ENCODE peak calls at places on chromosome X, in ten cellular contexts. V, T, H, D, K, I, Y, M, R and U are unnamed samples.

GRCh38 chrX:13110427-13111324 is 66.3 kb upstream of the FAM9C start:
- DNase-seq in Y (peak; percentile 96), D (peak; percentile 51), H (peak; percentile 83), M (peak; percentile 77), V (peak; percentile 86), T (no peak), R (peak; percentile 48), K (no peak), I (no peak), U (no peak)

GRCh38 chrX:37818031-37818430 is 29.3 kb downstream of the DYNLT3 start:
- DNase-seq in H (no peak), T (no peak), I (no peak), K (no peak), V (no peak), M (no peak), D (no peak), R (no peak), Y (no peak), U (no peak)

GRCh38 chrX:44873415-44874270 is 655 bp downstream of the KDM6A start:
- DNase-seq in V (peak; percentile 92), M (no peak), D (peak; percentile 15), R (peak; percentile 63), K (peak; percentile 55), H (peak; percentile 65), T (peak; percentile 31), I (peak; percentile 80), Y (peak; percentile 50), U (peak; percentile 61)

GRCh38 chrX:8254386-8254785 is 83.3 kb upstream of the VCX2 start:
- DNase-seq in R (no peak), M (no peak), V (no peak), D (no peak), Y (no peak), T (no peak), H (no peak), K (no peak), I (no peak), U (no peak)

GRCh38 chrX:68710870-68711576 is 63.6 kb downstream of the STARD8 start:
- DNase-seq in I (no peak), Y (peak; percentile 58), V (no peak), M (no peak), R (peak; percentile 8), D (no peak), K (no peak), T (peak; percentile 38), H (no peak), U (peak; percentile 61)

GRCh38 chrX:39955621-39956020 is 142.1 kb downstream of the BCOR start:
- DNase-seq in Y (peak; percentile 19), D (no peak), K (no peak), M (no peak), V (no peak), T (no peak), I (no peak), H (no peak), R (peak; percentile 25), U (no peak)

GRCh38 chrX:153669174-153669890 is 4.3 kb downstream of the PNCK start:
- DNase-seq in H (no peak), T (peak; percentile 68), D (no peak), I (no peak), R (peak; percentile 28), K (no peak), V (peak; percentile 73), M (no peak), Y (peak; percentile 23), U (no peak)

GRCh38 chrX:41491267-41492004 is 44.3 kb downstream of the NYX start:
- DNase-seq in T (no peak), H (no peak), V (no peak), K (no peak), M (peak; percentile 70), I (no peak), D (no peak), Y (peak; percentile 91), R (no peak), U (peak; percentile 58)

GRCh38 chrX:55818673-55819375 is 101.3 kb downstream of the RRAGB start:
- DNase-seq in M (no peak), I (no peak), R (no peak), V (peak; percentile 29), K (no peak), Y (no peak), D (no peak), H (no peak), T (no peak), U (no peak)

GRCh38 chrX:18220786-18221185 is at the start of gene BEND2:
- DNase-seq in T (no peak), K (no peak), R (no peak), M (no peak), D (no peak), V (no peak), I (no peak), Y (no peak), H (no peak), U (no peak)

GRCh38 chrX:101078716-101079115 is at the start of gene TMEM35A:
- DNase-seq in I (no peak), V (no peak), T (no peak), R (no peak), H (no peak), Y (peak; percentile 45), M (no peak), D (no peak), K (no peak), U (no peak)